ENCODE peak calls at places on chromosome 6, in seven cellular contexts. E is IMR-90, L is GM23248, G is PC-3, K is neuronal stem cell, D is neural progenitor cell, H is fibroblast of lung. P is an unnamed sample.

GRCh38 chr6:154570505-154570904 is 60.0 kb upstream of the CNKSR3 start:
- DNase-seq in K (no peak), L (no peak), D (no peak), H (no peak), G (no peak), E (no peak), P (no peak)

GRCh38 chr6:42452171-42453026 is 673 bp upstream of the TRERF1 start:
- DNase-seq in L (peak), K (peak), H (peak), D (peak), G (peak), E (peak), P (peak)

GRCh38 chr6:30855429-30856069 is 28.8 kb upstream of the DDR1 start:
- DNase-seq in K (no peak), G (no peak), H (no peak), D (no peak), E (no peak), L (no peak), P (no peak)

GRCh38 chr6:24631671-24632070 is 14.3 kb downstream of the KIAA0319 start:
- DNase-seq in H (no peak), L (no peak), E (no peak), G (no peak), K (no peak), D (no peak), P (no peak)

GRCh38 chr6:100435299-100435698 is 29.4 kb downstream of the SIM1 start:
- DNase-seq in L (peak), D (peak), H (peak), E (no peak), K (no peak), G (peak), P (no peak)

GRCh38 chr6:105759946-105760345 is 326.2 kb upstream of the PRDM1 start:
- DNase-seq in D (no peak), L (peak), H (peak), G (peak), K (no peak), E (peak), P (no peak)

GRCh38 chr6:117496383-117496990 is 14.0 kb downstream of the DCBLD1 start:
- DNase-seq in G (peak), L (peak), E (peak), K (no peak), D (no peak), H (peak), P (no peak)

GRCh38 chr6:158686311-158686710 is 36.5 kb downstream of the SYTL3 start:
- DNase-seq in E (no peak), H (no peak), G (peak), K (no peak), D (no peak), L (no peak), P (no peak)

GRCh38 chr6:53851561-53851960 is 56.8 kb downstream of the LRRC1 start:
- DNase-seq in L (no peak), D (no peak), K (no peak), H (no peak), E (peak), G (no peak), P (no peak)
- H3K27ac ChIP-seq in L (no peak), D (no peak), K (no peak), H (no peak), E (no peak), G (no peak), P (no peak)

DNA sequence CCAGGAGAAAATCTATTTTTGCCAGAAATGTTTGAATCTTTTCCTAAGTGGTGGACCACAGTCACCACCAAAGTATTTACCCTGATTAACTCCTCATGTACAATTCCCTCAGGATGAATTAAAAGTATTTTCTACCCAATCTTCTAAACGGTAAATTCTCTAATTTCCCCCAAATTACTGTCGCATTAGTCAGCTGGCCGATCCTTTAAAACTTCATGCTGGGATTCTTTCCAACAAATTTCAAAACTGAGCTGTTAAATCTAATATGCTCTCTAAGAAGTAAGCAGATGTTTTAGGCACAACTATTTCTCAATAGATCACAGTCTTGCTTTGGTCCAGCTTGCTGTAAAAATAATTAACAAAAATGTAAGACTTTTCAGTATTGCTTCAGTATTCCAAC is 447.2 kb downstream of the FRK start:
- DNase-seq in E (peak), K (no peak), H (peak), G (peak), D (no peak), L (peak), P (no peak)
- H3K4me3 ChIP-seq in E (no peak), K (no peak), H (no peak), G (no peak), D (no peak), L (no peak), P (no peak)

GRCh38 chr6:6545616-6546317 is 42.8 kb upstream of the LY86 start:
- DNase-seq in L (no peak), H (no peak), D (no peak), K (no peak), G (no peak), E (no peak), P (no peak)

GRCh38 chr6:6546318-6547110 is 42.0 kb upstream of the LY86 start:
- DNase-seq in G (peak), E (peak), D (peak), H (peak), K (peak), L (no peak), P (peak)

GRCh38 chr6:6543181-6543879 is 45.2 kb upstream of the LY86 start:
- DNase-seq in L (peak), H (no peak), D (no peak), K (no peak), G (no peak), E (no peak), P (no peak)

GRCh38 chr6:6542357-6542756 is 46.2 kb upstream of the LY86 start:
- DNase-seq in L (no peak), E (no peak), K (no peak), H (no peak), G (no peak), D (no peak), P (no peak)

DNA sequence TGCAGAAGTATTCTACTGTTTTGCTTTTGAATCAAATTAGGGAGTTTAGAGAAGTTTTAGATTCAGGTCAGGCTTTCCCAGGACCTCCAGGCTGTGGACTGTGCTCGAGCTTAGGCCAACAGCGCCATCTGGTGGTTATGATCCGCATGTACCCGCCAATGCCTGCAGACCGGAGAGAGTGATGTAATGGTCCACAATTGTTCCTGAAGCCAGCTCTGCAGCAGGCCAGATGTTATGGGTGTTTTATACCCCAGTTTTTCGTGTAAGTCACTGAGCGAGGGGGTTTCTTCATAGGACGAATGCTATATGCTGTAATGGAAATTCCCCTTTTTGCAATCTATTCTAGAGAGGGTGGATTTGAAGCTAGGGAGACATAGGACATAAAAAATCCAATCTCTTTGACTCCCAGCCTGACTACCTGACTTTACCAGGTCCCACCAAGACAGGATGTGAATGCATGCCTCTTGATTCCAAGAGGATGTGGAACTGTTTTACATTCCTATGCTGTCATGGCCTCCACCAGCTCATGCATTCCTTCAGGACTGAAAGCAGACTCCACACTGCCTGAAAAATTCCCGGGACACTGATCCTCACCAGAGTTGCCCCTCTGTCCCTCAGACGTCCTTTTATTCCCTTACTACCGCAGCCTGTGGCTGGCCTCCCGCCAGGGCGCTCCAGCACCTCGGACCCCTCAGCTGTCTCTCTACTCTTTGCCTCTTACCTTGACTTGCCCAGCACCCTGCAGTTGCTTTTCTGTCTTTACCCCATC is 41.2 kb upstream of the LY86 start:
- DNase-seq in L (peak), E (peak), D (peak), G (peak), H (peak), K (peak), P (peak)
- H3K9ac ChIP-seq in L (no peak), E (no peak), D (no peak), G (no peak), H (no peak), K (peak), P (no peak)

GRCh38 chr6:141472550-141472949 is 660.2 kb upstream of the GJE1 start:
- DNase-seq in D (no peak), L (no peak), K (no peak), G (no peak), H (no peak), E (no peak), P (no peak)
- H3K27ac ChIP-seq in D (no peak), L (no peak), K (no peak), G (no peak), H (no peak), E (no peak), P (no peak)

DNA sequence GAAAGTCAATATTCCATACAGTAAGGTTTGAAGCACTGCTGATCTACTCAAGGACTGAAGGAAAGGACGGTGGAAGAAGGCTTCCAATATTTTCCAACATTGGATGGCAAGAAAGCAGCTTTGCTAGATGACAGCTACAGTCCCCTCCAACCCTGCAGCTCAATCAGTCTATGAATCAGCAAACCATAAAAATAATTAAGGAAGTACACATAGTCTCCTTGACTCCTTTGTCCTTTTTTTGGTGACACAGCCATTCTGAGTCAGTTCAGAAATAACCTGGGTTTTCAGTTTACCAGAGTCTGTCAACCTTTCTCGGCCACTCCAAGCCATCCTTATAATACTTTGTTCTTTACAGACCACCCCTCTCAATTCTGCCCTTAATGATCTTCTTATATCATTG is 232.5 kb downstream of the IBTK start:
- DNase-seq in D (no peak), L (peak), H (peak), K (no peak), G (peak), E (no peak), P (no peak)
- H3K4me3 ChIP-seq in D (no peak), L (no peak), H (no peak), K (no peak), G (no peak), E (no peak), P (no peak)

DNA sequence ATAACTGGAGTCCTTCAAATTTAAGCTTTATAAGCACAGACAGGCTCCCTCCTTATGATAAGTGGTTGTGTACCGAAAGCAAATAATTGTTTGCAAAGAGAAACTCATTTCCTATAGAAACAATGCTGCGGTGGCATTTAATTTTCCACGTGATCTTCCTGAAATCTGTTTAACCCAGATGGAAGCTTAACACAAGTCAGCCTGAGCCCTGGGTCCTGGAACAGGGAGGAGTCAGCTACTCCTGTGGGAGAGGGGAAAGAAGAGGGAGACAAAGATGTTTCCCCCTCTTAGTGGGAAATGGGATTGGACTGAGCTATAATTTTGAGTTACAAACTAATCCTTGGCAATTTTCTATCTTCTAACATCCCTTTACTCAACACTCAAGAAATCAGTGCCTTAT is 136.5 kb downstream of the ELOVL4 start:
- DNase-seq in H (no peak), G (no peak), E (no peak), D (peak), K (peak), L (no peak), P (no peak)
- H3K9ac ChIP-seq in H (no peak), G (no peak), E (no peak), D (no peak), K (no peak), L (no peak), P (no peak)

DNA sequence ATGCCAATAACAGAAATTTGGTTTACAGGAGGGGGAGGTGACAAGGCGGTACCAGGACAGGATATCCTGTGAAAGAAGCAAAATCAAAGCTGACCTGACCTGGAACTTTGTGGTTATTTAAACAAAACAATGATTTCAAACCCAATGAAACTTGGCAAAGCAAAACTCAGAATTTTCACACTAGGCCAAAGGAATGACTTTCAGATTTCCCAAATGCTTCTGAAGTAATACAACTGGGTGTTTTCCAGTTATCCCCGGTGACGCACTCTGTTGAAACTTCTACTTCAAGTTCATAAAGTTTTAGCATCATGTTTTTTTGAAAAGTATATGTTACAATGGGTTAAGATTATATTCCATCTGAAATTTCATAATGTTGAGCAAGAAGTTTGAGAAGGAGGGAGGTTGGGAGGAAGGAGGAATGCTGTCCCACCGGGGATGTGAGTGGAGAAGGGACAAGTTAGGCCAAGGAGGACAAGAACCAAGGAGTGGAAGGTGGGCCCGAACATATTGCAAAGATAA is 78.1 kb upstream of the TRAF3IP2 start:
- DNase-seq in D (no peak), L (peak), H (peak), E (peak), K (no peak), G (no peak), P (no peak)
- H3K27ac ChIP-seq in D (no peak), L (peak), H (peak), E (peak), K (no peak), G (no peak), P (no peak)